ENCODE peak calls at places on chromosomes 3 and 15, in nine cellular contexts. One of them, this sample, is unnamed. For H3K27me3, the result is how much of the 10 kb centered on the place peaks cover.

GRCh38 chr3:71486831-71487230 is 96.7 kb downstream of the FOXP1 start:
- DNase-seq in tibial artery: no peak
- DNase-seq in aorta: no peak
- DNase-seq in kidney epithelial cell: no peak
- DNase-seq in neuronal stem cell: no peak
- DNase-seq in lung: no peak
- DNase-seq in adipocyte: no peak
- DNase-seq in GM06990: no peak
- DNase-seq in K562: no peak
- DNase-seq in this sample: no peak

GRCh38 chr3:33401781-33402180 is 38.4 kb downstream of the UBP1 start:
- DNase-seq in tibial artery: no peak
- DNase-seq in aorta: no peak
- DNase-seq in kidney epithelial cell: no peak
- DNase-seq in neuronal stem cell: no peak
- DNase-seq in lung: no peak
- DNase-seq in adipocyte: peak
- DNase-seq in GM06990: no peak
- DNase-seq in K562: no peak
- DNase-seq in this sample: no peak

GRCh38 chr3:174441588-174442316 is 417.4 kb upstream of the NAALADL2 start:
- DNase-seq in tibial artery: no peak
- DNase-seq in aorta: no peak
- DNase-seq in kidney epithelial cell: peak
- DNase-seq in neuronal stem cell: no peak
- DNase-seq in lung: no peak
- DNase-seq in adipocyte: peak
- DNase-seq in GM06990: no peak
- DNase-seq in K562: no peak
- DNase-seq in this sample: peak

GRCh38 chr15:84752195-84752594 is 3.8 kb downstream of the ZNF592 start:
- DNase-seq in tibial artery: no peak
- DNase-seq in aorta: no peak
- DNase-seq in kidney epithelial cell: no peak
- DNase-seq in neuronal stem cell: no peak
- DNase-seq in lung: no peak
- DNase-seq in adipocyte: no peak
- DNase-seq in GM06990: no peak
- DNase-seq in K562: no peak
- DNase-seq in this sample: no peak

GRCh38 chr3:40725026-40725425 is 200.3 kb downstream of the ZNF621 start:
- DNase-seq in tibial artery: no peak
- DNase-seq in aorta: no peak
- DNase-seq in kidney epithelial cell: no peak
- DNase-seq in neuronal stem cell: no peak
- DNase-seq in lung: no peak
- DNase-seq in adipocyte: no peak
- DNase-seq in GM06990: no peak
- DNase-seq in K562: no peak
- DNase-seq in this sample: no peak

GRCh38 chr3:52442409-52443267 is 2.3 kb downstream of the SEMA3G start:
- DNase-seq in tibial artery: no peak
- DNase-seq in aorta: peak
- DNase-seq in kidney epithelial cell: no peak
- DNase-seq in neuronal stem cell: no peak
- DNase-seq in lung: no peak
- DNase-seq in adipocyte: no peak
- DNase-seq in GM06990: no peak
- DNase-seq in K562: no peak
- DNase-seq in this sample: no peak

GRCh38 chr15:100190675-100191074 is 151.1 kb downstream of the ADAMTS17 start:
- DNase-seq in tibial artery: no peak
- DNase-seq in aorta: no peak
- DNase-seq in kidney epithelial cell: no peak
- DNase-seq in neuronal stem cell: no peak
- DNase-seq in lung: no peak
- DNase-seq in adipocyte: no peak
- DNase-seq in GM06990: no peak
- DNase-seq in K562: no peak
- DNase-seq in this sample: peak

GRCh38 chr3:141795311-141795710 is 32.1 kb downstream of the GRK7 start:
- DNase-seq in tibial artery: no peak
- DNase-seq in aorta: no peak
- DNase-seq in kidney epithelial cell: no peak
- DNase-seq in neuronal stem cell: no peak
- DNase-seq in lung: no peak
- DNase-seq in adipocyte: no peak
- DNase-seq in GM06990: no peak
- DNase-seq in K562: no peak
- DNase-seq in this sample: no peak

GRCh38 chr15:49507261-49507660 is 84.2 kb downstream of the FGF7 start:
- DNase-seq in tibial artery: no peak
- DNase-seq in aorta: no peak
- DNase-seq in kidney epithelial cell: no peak
- DNase-seq in neuronal stem cell: no peak
- DNase-seq in lung: no peak
- DNase-seq in adipocyte: no peak
- DNase-seq in GM06990: no peak
- DNase-seq in K562: no peak
- DNase-seq in this sample: no peak
- H3K4me3 ChIP-seq in tibial artery: no peak
- H3K4me3 ChIP-seq in aorta: no peak
- H3K4me3 ChIP-seq in kidney epithelial cell: no peak
- H3K4me3 ChIP-seq in neuronal stem cell: no peak
- H3K4me3 ChIP-seq in lung: no peak
- H3K4me3 ChIP-seq in adipocyte: no peak
- H3K4me3 ChIP-seq in GM06990: no peak
- H3K4me3 ChIP-seq in K562: no peak
- H3K4me3 ChIP-seq in this sample: no peak

GRCh38 chr3:172447611-172448579 is at the start of gene GHSR:
- DNase-seq in tibial artery: no peak
- DNase-seq in aorta: no peak
- DNase-seq in kidney epithelial cell: no peak
- DNase-seq in neuronal stem cell: no peak
- DNase-seq in lung: no peak
- DNase-seq in adipocyte: no peak
- DNase-seq in GM06990: no peak
- DNase-seq in K562: no peak
- DNase-seq in this sample: no peak
- H3K27me3 ChIP-seq in tibial artery: under half
- H3K27me3 ChIP-seq in aorta: under half
- H3K27me3 ChIP-seq in kidney epithelial cell: under half
- H3K27me3 ChIP-seq in neuronal stem cell: under half
- H3K27me3 ChIP-seq in lung: under half
- H3K27me3 ChIP-seq in adipocyte: under half
- H3K27me3 ChIP-seq in GM06990: under half
- H3K27me3 ChIP-seq in K562: under half
- H3K27me3 ChIP-seq in this sample: under half

DNA sequence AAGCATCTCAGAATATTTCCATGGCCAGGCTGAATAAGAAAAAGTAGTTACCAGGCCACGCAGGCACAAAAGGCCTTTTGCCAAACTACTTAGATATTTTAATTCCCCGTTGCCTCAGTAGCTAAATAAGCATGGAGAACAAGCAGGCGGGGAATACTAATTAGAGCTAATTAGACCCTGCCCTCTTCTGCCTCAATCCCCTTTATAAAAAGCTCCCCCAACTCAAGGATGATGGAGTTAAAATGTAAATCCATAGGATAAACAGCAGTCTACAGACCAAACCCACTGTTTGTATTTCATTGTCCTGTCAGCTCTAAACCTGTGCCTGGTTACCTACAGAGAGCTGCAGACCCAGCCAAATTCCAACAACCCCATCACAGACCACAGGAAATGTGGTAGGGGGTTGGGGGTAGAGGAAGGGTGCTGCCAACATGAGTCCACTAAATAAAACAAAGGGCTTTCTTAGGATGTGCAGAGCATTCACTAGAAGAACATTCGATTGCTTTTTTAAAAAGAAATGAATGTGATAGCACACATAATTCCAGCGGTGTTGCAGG is 3.9 kb downstream of the ITGB5 start:
- DNase-seq in tibial artery: no peak
- DNase-seq in aorta: no peak
- DNase-seq in kidney epithelial cell: no peak
- DNase-seq in neuronal stem cell: peak
- DNase-seq in lung: no peak
- DNase-seq in adipocyte: no peak
- DNase-seq in GM06990: no peak
- DNase-seq in K562: no peak
- DNase-seq in this sample: no peak
- H3K4me3 ChIP-seq in tibial artery: no peak
- H3K4me3 ChIP-seq in aorta: no peak
- H3K4me3 ChIP-seq in kidney epithelial cell: no peak
- H3K4me3 ChIP-seq in neuronal stem cell: no peak
- H3K4me3 ChIP-seq in lung: no peak
- H3K4me3 ChIP-seq in adipocyte: peak
- H3K4me3 ChIP-seq in GM06990: no peak
- H3K4me3 ChIP-seq in K562: no peak
- H3K4me3 ChIP-seq in this sample: no peak

GRCh38 chr3:184580376-184580775 is 18.8 kb downstream of the EPHB3 start:
- DNase-seq in tibial artery: no peak
- DNase-seq in aorta: no peak
- DNase-seq in kidney epithelial cell: no peak
- DNase-seq in neuronal stem cell: no peak
- DNase-seq in lung: no peak
- DNase-seq in adipocyte: no peak
- DNase-seq in GM06990: no peak
- DNase-seq in K562: no peak
- DNase-seq in this sample: no peak
- H3K27me3 ChIP-seq in tibial artery: under half
- H3K27me3 ChIP-seq in aorta: under half
- H3K27me3 ChIP-seq in kidney epithelial cell: under half
- H3K27me3 ChIP-seq in neuronal stem cell: under half
- H3K27me3 ChIP-seq in lung: under half
- H3K27me3 ChIP-seq in adipocyte: under half
- H3K27me3 ChIP-seq in GM06990: under half
- H3K27me3 ChIP-seq in K562: half or more
- H3K27me3 ChIP-seq in this sample: under half

GRCh38 chr3:61890586-61890985 is 329.2 kb downstream of the PTPRG start:
- DNase-seq in tibial artery: no peak
- DNase-seq in aorta: no peak
- DNase-seq in kidney epithelial cell: no peak
- DNase-seq in neuronal stem cell: no peak
- DNase-seq in lung: no peak
- DNase-seq in adipocyte: no peak
- DNase-seq in GM06990: no peak
- DNase-seq in K562: no peak
- DNase-seq in this sample: no peak

GRCh38 chr3:61892881-61893280 is 331.5 kb downstream of the PTPRG start:
- DNase-seq in tibial artery: no peak
- DNase-seq in aorta: no peak
- DNase-seq in kidney epithelial cell: no peak
- DNase-seq in neuronal stem cell: no peak
- DNase-seq in lung: no peak
- DNase-seq in adipocyte: no peak
- DNase-seq in GM06990: no peak
- DNase-seq in K562: no peak
- DNase-seq in this sample: no peak

GRCh38 chr3:61889259-61889658 is 327.9 kb downstream of the PTPRG start:
- DNase-seq in tibial artery: no peak
- DNase-seq in aorta: no peak
- DNase-seq in kidney epithelial cell: no peak
- DNase-seq in neuronal stem cell: no peak
- DNase-seq in lung: no peak
- DNase-seq in adipocyte: no peak
- DNase-seq in GM06990: no peak
- DNase-seq in K562: no peak
- DNase-seq in this sample: no peak

GRCh38 chr3:61893840-61894566 is 332.6 kb downstream of the PTPRG start:
- DNase-seq in tibial artery: no peak
- DNase-seq in aorta: no peak
- DNase-seq in kidney epithelial cell: no peak
- DNase-seq in neuronal stem cell: no peak
- DNase-seq in lung: no peak
- DNase-seq in adipocyte: no peak
- DNase-seq in GM06990: no peak
- DNase-seq in K562: no peak
- DNase-seq in this sample: no peak

GRCh38 chr3:61890167-61890566 is 328.8 kb downstream of the PTPRG start:
- DNase-seq in tibial artery: no peak
- DNase-seq in aorta: no peak
- DNase-seq in kidney epithelial cell: no peak
- DNase-seq in neuronal stem cell: no peak
- DNase-seq in lung: no peak
- DNase-seq in adipocyte: no peak
- DNase-seq in GM06990: no peak
- DNase-seq in K562: no peak
- DNase-seq in this sample: no peak
- H3K4me3 ChIP-seq in tibial artery: no peak
- H3K4me3 ChIP-seq in aorta: no peak
- H3K4me3 ChIP-seq in kidney epithelial cell: no peak
- H3K4me3 ChIP-seq in neuronal stem cell: no peak
- H3K4me3 ChIP-seq in lung: no peak
- H3K4me3 ChIP-seq in adipocyte: no peak
- H3K4me3 ChIP-seq in GM06990: no peak
- H3K4me3 ChIP-seq in K562: no peak
- H3K4me3 ChIP-seq in this sample: no peak

DNA sequence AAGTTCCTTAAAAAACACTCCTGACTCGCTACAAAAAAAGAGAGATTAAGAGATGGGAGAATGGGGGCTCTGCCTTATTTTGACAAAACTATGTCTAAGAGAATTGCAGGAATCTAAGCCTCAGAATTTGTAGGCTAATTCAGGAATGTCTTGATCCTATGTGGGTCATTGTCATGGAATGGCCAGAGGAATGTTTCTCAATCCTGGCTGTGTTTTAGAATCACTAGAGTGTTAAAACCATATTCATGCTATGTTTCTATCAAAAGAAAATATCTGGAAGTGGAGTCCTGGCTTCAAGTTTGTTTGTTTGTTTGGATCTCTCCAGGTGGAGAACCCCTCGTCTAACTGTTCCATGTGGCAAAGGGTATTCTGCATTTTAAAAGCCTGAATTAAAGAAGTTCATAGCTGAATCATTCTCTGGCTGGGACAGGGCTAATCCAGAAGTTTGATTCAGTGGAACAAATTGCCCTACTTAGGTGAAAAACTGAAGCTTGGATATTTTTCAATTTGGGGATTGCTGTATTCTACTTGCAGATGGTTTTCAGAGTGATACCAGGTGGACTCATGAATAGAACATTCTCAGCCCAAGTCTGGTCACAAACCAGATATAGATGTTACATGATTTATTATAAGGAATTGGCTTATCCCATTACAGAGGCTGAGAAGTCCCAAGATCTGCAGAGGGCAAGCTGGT is 28.2 kb downstream of the GJD2 start:
- DNase-seq in tibial artery: no peak
- DNase-seq in aorta: no peak
- DNase-seq in kidney epithelial cell: no peak
- DNase-seq in neuronal stem cell: no peak
- DNase-seq in lung: no peak
- DNase-seq in adipocyte: peak
- DNase-seq in GM06990: no peak
- DNase-seq in K562: no peak
- DNase-seq in this sample: no peak
- H3K27me3 ChIP-seq in tibial artery: under half
- H3K27me3 ChIP-seq in aorta: under half
- H3K27me3 ChIP-seq in kidney epithelial cell: under half
- H3K27me3 ChIP-seq in neuronal stem cell: under half
- H3K27me3 ChIP-seq in lung: under half
- H3K27me3 ChIP-seq in adipocyte: under half
- H3K27me3 ChIP-seq in GM06990: under half
- H3K27me3 ChIP-seq in K562: under half
- H3K27me3 ChIP-seq in this sample: under half

This sample was measured in Caco-2.